ENCODE peak calls at places on chromosomes 2 and 18, in four cellular contexts. B is GM12878, E is K562, V is GM12891. X is an unnamed sample.

GRCh38 chr2:145158051-145158586 is 638.2 kb upstream of the ZEB2 start:
- DNase-seq in V (no peak), E (no peak), B (no peak), X (peak; percentile 52)

GRCh38 chr2:134206573-134206972 is 47.3 kb upstream of the MGAT5 start:
- DNase-seq in B (no peak), E (no peak), V (no peak), X (no peak)

GRCh38 chr18:72375628-72376027 is 168.5 kb downstream of the CBLN2 start:
- DNase-seq in V (no peak), E (no peak), B (no peak), X (no peak)

GRCh38 chr2:60450488-60450887 is 103.0 kb downstream of the BCL11A start:
- DNase-seq in B (no peak), E (no peak), V (no peak), X (no peak)

GRCh38 chr2:128805237-128805636 is 486.6 kb upstream of the HS6ST1 start:
- DNase-seq in V (no peak), B (no peak), E (no peak), X (no peak)

GRCh38 chr18:13703899-13704298 is 22.5 kb downstream of the FAM210A start:
- DNase-seq in V (no peak), B (no peak), E (no peak), X (peak; percentile 28)

GRCh38 chr2:188091235-188091634 is 200.4 kb upstream of the GULP1 start:
- DNase-seq in B (no peak), E (no peak), V (no peak), X (no peak)

GRCh38 chr18:57970356-57971095 is 73.5 kb upstream of the NEDD4L start:
- DNase-seq in B (no peak), V (no peak), E (peak; percentile 30), X (no peak)

GRCh38 chr2:100673691-100674485 is 111.1 kb downstream of the PDCL3 start:
- DNase-seq in V (no peak), B (no peak), E (no peak), X (no peak)

GRCh38 chr2:1972428-1972827 is 228.1 kb upstream of the PXDN start:
- DNase-seq in V (no peak), B (no peak), E (no peak), X (no peak)

GRCh38 chr2:203867561-203868200 is at the start of gene CTLA4:
- DNase-seq in E (no peak), B (no peak), V (no peak), X (no peak)

GRCh38 chr2:38581193-38582147 is 21.3 kb downstream of the HNRNPLL start:
- DNase-seq in B (peak; percentile 23), V (no peak), E (peak; percentile 82), X (peak; percentile 62)

GRCh38 chr2:200609027-200609614 is 23.3 kb downstream of the AOX1 start:
- DNase-seq in B (no peak), V (no peak), E (no peak), X (no peak)

GRCh38 chr2:8122506-8122898 is 559.4 kb upstream of the ID2 start:
- DNase-seq in V (no peak), E (no peak), B (no peak), X (no peak)

GRCh38 chr2:230666885-230667712 is 45.5 kb upstream of the CAB39 start:
- DNase-seq in E (peak; percentile 55), V (no peak), B (no peak), X (peak; percentile 89)

GRCh38 chr2:119702918-119703401 is 24.0 kb downstream of the TMEM177 start:
- DNase-seq in B (no peak), V (peak; percentile 76), E (peak; percentile 78), X (peak; percentile 59)

GRCh38 chr18:43303376-43303775 is 26.1 kb upstream of the SYT4 start:
- DNase-seq in V (no peak), E (no peak), B (no peak), X (no peak)

GRCh38 chr2:97693476-97693875 is 19.9 kb upstream of the ZAP70 start:
- DNase-seq in V (no peak), B (no peak), E (no peak), X (no peak)

GRCh38 chr2:241274127-241274526 is 41.3 kb downstream of the HDLBP start:
- DNase-seq in V (no peak), B (no peak), E (no peak), X (no peak)

GRCh38 chr2:150484461-150484931 is 3.0 kb downstream of the RND3 start:
- DNase-seq in V (no peak), E (no peak), B (no peak), X (no peak)

GRCh38 chr2:150484006-150484405 is 3.5 kb downstream of the RND3 start:
- DNase-seq in B (no peak), E (no peak), V (no peak), X (no peak)

GRCh38 chr2:150485871-150486538 is 1.5 kb downstream of the RND3 start:
- DNase-seq in B (no peak), V (peak; percentile 14), E (no peak), X (no peak)

GRCh38 chr2:150486539-150487484 is 655 bp downstream of the RND3 start:
- DNase-seq in V (peak; percentile 12), B (no peak), E (no peak), X (no peak)

GRCh38 chr2:150485114-150485870 is 2.2 kb downstream of the RND3 start:
- DNase-seq in E (peak; percentile 3), B (no peak), V (peak; percentile 3), X (no peak)
- TF ChIP-seq SPI1 in E (no peak), B (no peak), V (no peak), X (no peak)

DNA sequence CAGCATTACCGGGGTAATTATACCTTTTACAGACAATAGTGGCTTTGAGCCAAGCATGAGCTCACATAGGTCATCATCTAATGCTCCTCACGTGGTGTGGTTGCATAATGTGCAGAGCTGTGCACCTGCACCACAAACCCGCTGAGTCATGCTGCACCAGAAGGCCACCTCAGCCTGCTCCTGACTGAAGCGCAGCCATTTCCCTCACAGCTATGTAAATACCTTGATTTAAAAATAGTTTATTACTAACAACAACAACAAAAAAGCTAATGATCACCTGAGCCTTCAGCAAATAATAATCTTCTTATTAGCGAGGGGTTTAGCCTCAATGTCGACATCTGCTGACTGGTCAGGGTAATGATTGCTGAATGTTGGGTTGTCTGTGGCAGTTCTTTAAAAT is 238.8 kb downstream of the MBD5 start:
- DNase-seq in V (no peak), E (peak; percentile 15), B (no peak), X (no peak)
- TF ChIP-seq SPI1 in V (no peak), E (no peak), B (no peak), X (no peak)

DNA sequence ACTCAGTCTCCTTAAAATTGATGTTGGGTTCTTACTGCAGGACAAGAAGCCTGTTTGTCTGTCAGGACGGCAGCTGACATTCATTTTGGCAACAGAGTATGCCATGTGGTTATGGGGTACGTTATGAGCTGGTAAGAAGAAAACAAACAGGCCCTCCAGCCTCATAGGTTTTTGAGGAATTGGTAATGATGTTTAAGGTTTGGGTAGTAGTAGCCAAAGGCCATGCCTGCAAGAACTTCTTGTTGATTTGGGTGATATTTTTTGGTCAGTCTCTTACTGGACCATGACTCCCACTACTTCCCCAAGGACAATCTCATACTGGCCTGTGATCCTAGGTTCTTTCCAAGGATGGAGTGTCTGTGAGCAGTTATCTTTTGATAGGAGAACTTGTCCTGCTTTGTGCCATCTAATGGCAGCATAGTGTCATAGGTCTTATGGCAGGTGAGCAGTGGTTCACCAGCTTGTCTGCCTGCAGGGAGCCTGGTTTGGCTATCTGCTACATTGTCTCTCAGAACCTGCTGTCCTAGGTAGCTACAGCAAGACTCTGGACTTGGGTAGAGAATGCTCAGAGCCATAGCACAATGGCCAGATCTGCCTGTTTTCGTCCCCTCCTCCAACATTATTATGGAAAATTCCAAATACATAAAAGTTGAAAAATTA is 28.1 kb downstream of the AGFG1 start:
- DNase-seq in B (no peak), E (no peak), V (no peak), X (no peak)
- TF ChIP-seq SPI1 in B (no peak), E (no peak), V (no peak), X (no peak)

GRCh38 chr2:219523031-219523671 is 8.9 kb downstream of the ASIC4 start:
- DNase-seq in V (no peak), E (peak; percentile 54), B (no peak), X (no peak)

GRCh38 chr2:219520079-219520478 is 5.8 kb downstream of the ASIC4 start:
- DNase-seq in E (peak; percentile 62), V (no peak), B (no peak), X (no peak)

GRCh38 chr2:219522111-219523030 is 8.1 kb downstream of the ASIC4 start:
- DNase-seq in E (peak; percentile 86), B (no peak), V (no peak), X (no peak)

GRCh38 chr2:219519526-219519916 is 5.2 kb downstream of the ASIC4 start:
- DNase-seq in V (no peak), E (no peak), B (no peak), X (no peak)

GRCh38 chr2:219521066-219521880 is 7.0 kb downstream of the ASIC4 start:
- DNase-seq in B (no peak), E (peak; percentile 93), V (no peak), X (no peak)
- TF ChIP-seq SPI1 in B (no peak), E (no peak), V (no peak), X (no peak)

GRCh38 chr2:221716434-221717303 is 144.6 kb upstream of the EPHA4 start:
- DNase-seq in V (no peak), B (no peak), E (no peak), X (no peak)
- TF ChIP-seq SPI1 in V (no peak), B (no peak), E (no peak), X (no peak)

DNA sequence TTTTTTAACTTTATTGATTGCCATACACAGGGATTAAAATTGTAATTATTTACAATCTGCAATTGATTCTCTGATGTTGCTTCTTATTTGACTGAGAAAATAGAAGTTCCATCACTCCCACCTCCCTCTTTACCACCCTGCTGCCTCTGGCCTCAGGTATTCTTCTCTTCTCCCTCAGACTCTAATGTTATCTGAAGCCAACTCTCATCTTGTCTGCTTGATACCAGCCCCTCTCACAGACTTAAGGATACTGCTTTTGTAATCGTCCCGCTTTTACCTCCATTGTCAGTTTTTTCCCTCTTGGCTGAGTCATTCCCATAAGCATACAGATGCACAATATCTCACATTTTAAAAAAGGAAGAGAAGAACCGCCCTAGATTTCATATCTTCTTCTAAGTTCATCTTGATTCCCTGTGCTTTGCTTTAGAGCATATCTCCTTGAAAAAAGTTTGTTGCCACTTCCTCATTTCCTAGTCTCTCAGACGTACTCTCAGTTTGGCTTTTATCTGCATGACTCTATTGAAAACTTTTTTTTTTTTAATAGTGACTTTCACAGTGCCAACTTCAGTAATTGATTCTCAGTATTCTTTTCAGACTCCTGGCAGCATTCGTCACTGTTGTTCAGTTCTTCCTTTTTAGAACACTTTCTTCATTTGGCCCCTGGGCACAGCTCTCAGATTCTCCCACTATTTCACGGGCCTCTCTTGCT is 31.1 kb downstream of the SPAG16 start:
- DNase-seq in E (no peak), B (peak; percentile 11), V (no peak), X (no peak)
- TF ChIP-seq SPI1 in E (peak; percentile 74), B (peak; percentile 87), V (peak; percentile 90), X (peak; percentile 93)

X was measured in HL-60.